ENCODE peak calls at places on chromosomes 1 and 21, in ten cellular contexts. U is NCI-H748 treated with DMSO at 0.1 percent for 48 hours; Q is globus pallidus; Y is pancreas; E is activated CD4-positive, alpha-beta T cell treated with anti-CD3 and anti-CD28 coated beads, Interleukin-2, amount 50 U/mL, for 1 hour; W is HEK293T; O is lower lobe of right lung; D is NCI-H2081; S is A172; X is H4. R is an unnamed sample.

GRCh38 chr1:99681583-99681982 is 35.7 kb downstream of the PALMD start:
- DNase-seq in E (no peak), U (no peak), S (peak; percentile 37), D (no peak), Q (no peak), X (peak; percentile 59), Y (no peak), W (no peak), O (no peak), R (no peak)

GRCh38 chr1:208192989-208193388 is 51.2 kb downstream of the PLXNA2 start:
- DNase-seq in U (no peak), D (no peak), Q (no peak), X (no peak), E (no peak), Y (no peak), S (no peak), O (no peak), W (no peak), R (no peak)

GRCh38 chr21:27192286-27192685 is 225.4 kb upstream of the ADAMTS5 start:
- DNase-seq in U (no peak), D (no peak), E (no peak), Q (no peak), S (no peak), O (no peak), X (no peak), Y (no peak), W (no peak), R (no peak)

GRCh38 chr1:33443705-33444180 is 12.8 kb upstream of the PHC2 start:
- DNase-seq in W (no peak), Q (no peak), X (no peak), O (no peak), D (no peak), Y (no peak), E (no peak), U (no peak), S (no peak), R (no peak)

GRCh38 chr1:30713211-30713770 is 10.1 kb downstream of the MATN1 start:
- DNase-seq in Y (no peak), S (no peak), W (no peak), O (no peak), D (no peak), Q (no peak), U (no peak), X (no peak), E (no peak), R (no peak)

GRCh38 chr1:153790282-153790995 is 15.2 kb downstream of the SLC27A3 start:
- DNase-seq in U (no peak), D (no peak), S (no peak), Y (peak; percentile 54), Q (peak; percentile 88), E (no peak), X (no peak), W (no peak), O (peak; percentile 65), R (peak; percentile 54)

GRCh38 chr1:42490237-42490636 is 27.2 kb downstream of the CCDC30 start:
- DNase-seq in Q (no peak), D (no peak), E (no peak), U (no peak), W (no peak), S (no peak), X (no peak), O (no peak), Y (no peak), R (no peak)

GRCh38 chr1:167249702-167250101 is 29.0 kb downstream of the POU2F1 start:
- DNase-seq in O (no peak), E (no peak), D (no peak), X (no peak), Y (no peak), Q (no peak), U (no peak), W (no peak), S (no peak), R (no peak)

GRCh38 chr1:180123463-180123936 is 31.2 kb upstream of the QSOX1 start:
- DNase-seq in W (no peak), U (no peak), Q (no peak), X (no peak), Y (no peak), D (no peak), E (no peak), S (no peak), O (no peak), R (no peak)

GRCh38 chr1:60052634-60053033 is 20.9 kb downstream of the C1orf87 start:
- DNase-seq in Y (no peak), O (no peak), S (no peak), X (no peak), U (no peak), W (no peak), Q (no peak), D (no peak), E (no peak), R (peak; percentile 2)

GRCh38 chr1:205091043-205091740 is 6.9 kb upstream of the TMEM81 start:
- DNase-seq in X (no peak), Y (no peak), E (no peak), W (no peak), D (no peak), O (no peak), Q (no peak), U (no peak), S (no peak), R (no peak)

R was measured in amygdala.